ENCODE peak calls at places on chromosome 1, in four cellular contexts. One of them, this sample, is unnamed.

GRCh38 chr1:208939545-208940085 is 643.9 kb upstream of the CAMK1G start:
- DNase-seq in Caki2: no peak
- DNase-seq in sciatic nerve: no peak
- DNase-seq in fibroblast of pulmonary artery: no peak
- DNase-seq in this sample: no peak

GRCh38 chr1:5099558-5099957 is 445.1 kb downstream of the AJAP1 start:
- DNase-seq in fibroblast of pulmonary artery: no peak
- DNase-seq in sciatic nerve: no peak
- DNase-seq in Caki2: no peak
- DNase-seq in this sample: no peak

GRCh38 chr1:217138173-217138838 is 415.1 kb upstream of the ESRRG start:
- DNase-seq in sciatic nerve: no peak
- DNase-seq in Caki2: no peak
- DNase-seq in fibroblast of pulmonary artery: no peak
- DNase-seq in this sample: no peak

GRCh38 chr1:45275054-45275453 is 51.6 kb upstream of the HPDL start:
- DNase-seq in sciatic nerve: no peak
- DNase-seq in fibroblast of pulmonary artery: peak
- DNase-seq in Caki2: no peak
- DNase-seq in this sample: no peak

GRCh38 chr1:231487019-231487418 is 41.5 kb upstream of the TSNAX start:
- DNase-seq in sciatic nerve: no peak
- DNase-seq in Caki2: no peak
- DNase-seq in fibroblast of pulmonary artery: peak
- DNase-seq in this sample: no peak

GRCh38 chr1:23463286-23463685 is 20.7 kb downstream of the ASAP3 start:
- DNase-seq in fibroblast of pulmonary artery: no peak
- DNase-seq in sciatic nerve: no peak
- DNase-seq in Caki2: no peak
- DNase-seq in this sample: no peak

GRCh38 chr1:76425843-76426145 is 351.2 kb downstream of the ST6GALNAC3 start:
- DNase-seq in Caki2: no peak
- DNase-seq in fibroblast of pulmonary artery: peak
- DNase-seq in sciatic nerve: no peak
- DNase-seq in this sample: no peak

GRCh38 chr1:77068013-77068412 is 151.2 kb downstream of the PIGK start:
- DNase-seq in fibroblast of pulmonary artery: no peak
- DNase-seq in sciatic nerve: no peak
- DNase-seq in Caki2: no peak
- DNase-seq in this sample: no peak

GRCh38 chr1:210418863-210419641 is 90.3 kb downstream of the HHAT start:
- DNase-seq in sciatic nerve: no peak
- DNase-seq in Caki2: peak
- DNase-seq in fibroblast of pulmonary artery: no peak
- DNase-seq in this sample: no peak

GRCh38 chr1:236143104-236143948 is 987 bp downstream of the GPR137B start:
- DNase-seq in sciatic nerve: no peak
- DNase-seq in Caki2: no peak
- DNase-seq in fibroblast of pulmonary artery: peak
- DNase-seq in this sample: peak

GRCh38 chr1:15218287-15219279 is 28.4 kb upstream of the FHAD1 start:
- DNase-seq in fibroblast of pulmonary artery: peak
- DNase-seq in Caki2: peak
- DNase-seq in sciatic nerve: peak
- DNase-seq in this sample: no peak

GRCh38 chr1:204503122-204503912 is 8.7 kb upstream of the PIK3C2B start:
- DNase-seq in fibroblast of pulmonary artery: peak
- DNase-seq in Caki2: peak
- DNase-seq in sciatic nerve: no peak
- DNase-seq in this sample: peak

GRCh38 chr1:228862542-228863505 is 127.5 kb downstream of the RHOU start:
- DNase-seq in fibroblast of pulmonary artery: peak
- DNase-seq in sciatic nerve: no peak
- DNase-seq in Caki2: no peak
- DNase-seq in this sample: no peak

GRCh38 chr1:170530972-170531757 is 801 bp upstream of the GORAB start:
- DNase-seq in sciatic nerve: peak
- DNase-seq in Caki2: no peak
- DNase-seq in fibroblast of pulmonary artery: no peak
- DNase-seq in this sample: peak

GRCh38 chr1:29959356-29959755 is 723.0 kb downstream of the PTPRU start:
- DNase-seq in Caki2: no peak
- DNase-seq in fibroblast of pulmonary artery: no peak
- DNase-seq in sciatic nerve: no peak
- DNase-seq in this sample: no peak

This sample was measured in ACHN.